ENCODE peak calls at places on chromosomes 12 and 14, in six cellular contexts. W is HCT116, G is SK-N-SH, O is K562, Q is HepG2, D is H1. J is an unnamed sample.

GRCh38 chr14:104441275-104442106 is 138.1 kb upstream of the C14orf180 start:
- DNase-seq in W (no peak), G (peak), O (no peak), Q (no peak), D (no peak), J (no peak)

GRCh38 chr14:90341784-90342183 is 10.0 kb upstream of the NRDE2 start:
- DNase-seq in W (no peak), G (no peak), O (no peak), Q (no peak), D (no peak), J (no peak)

GRCh38 chr12:125683748-125684381 is 618.6 kb downstream of the AACS start:
- DNase-seq in W (no peak), G (peak), O (no peak), Q (peak), D (peak), J (no peak)

GRCh38 chr14:102474934-102475333 is 34.6 kb downstream of the ANKRD9 start:
- DNase-seq in W (no peak), G (no peak), O (no peak), Q (no peak), D (no peak), J (no peak)

GRCh38 chr12:98438826-98439225 is 76.6 kb upstream of the TMPO start:
- DNase-seq in W (no peak), G (no peak), O (no peak), Q (no peak), D (no peak), J (no peak)

GRCh38 chr12:107394693-107395092 is 290.9 kb upstream of the PWP1 start:
- DNase-seq in W (no peak), G (no peak), O (no peak), Q (no peak), D (no peak), J (no peak)

GRCh38 chr14:80638620-80639215 is 302.8 kb downstream of the CEP128 start:
- DNase-seq in W (peak), G (no peak), O (no peak), Q (no peak), D (no peak), J (no peak)

GRCh38 chr14:62017651-62018230 is 255.5 kb downstream of the SNAPC1 start:
- DNase-seq in W (no peak), G (no peak), O (no peak), Q (no peak), D (no peak), J (no peak)

GRCh38 chr12:78959556-78959955 is 95.0 kb downstream of the SYT1 start:
- DNase-seq in W (no peak), G (no peak), O (no peak), Q (no peak), D (no peak), J (no peak)

GRCh38 chr14:100810861-100811461 is 15.0 kb upstream of the MEG3 start:
- DNase-seq in W (no peak), G (no peak), O (no peak), Q (no peak), D (no peak), J (no peak)

GRCh38 chr12:121295123-121295745 is 1.3 kb downstream of the CAMKK2 start:
- DNase-seq in W (no peak), G (peak), O (no peak), Q (peak), D (no peak), J (peak)

GRCh38 chr14:38989917-38990546 is 113.0 kb downstream of the SEC23A start:
- DNase-seq in W (no peak), G (no peak), O (no peak), Q (no peak), D (no peak), J (no peak)

GRCh38 chr12:52525661-52526499 is 5.7 kb upstream of the KRT5 start:
- DNase-seq in W (no peak), G (no peak), O (no peak), Q (no peak), D (no peak), J (no peak)

DNA sequence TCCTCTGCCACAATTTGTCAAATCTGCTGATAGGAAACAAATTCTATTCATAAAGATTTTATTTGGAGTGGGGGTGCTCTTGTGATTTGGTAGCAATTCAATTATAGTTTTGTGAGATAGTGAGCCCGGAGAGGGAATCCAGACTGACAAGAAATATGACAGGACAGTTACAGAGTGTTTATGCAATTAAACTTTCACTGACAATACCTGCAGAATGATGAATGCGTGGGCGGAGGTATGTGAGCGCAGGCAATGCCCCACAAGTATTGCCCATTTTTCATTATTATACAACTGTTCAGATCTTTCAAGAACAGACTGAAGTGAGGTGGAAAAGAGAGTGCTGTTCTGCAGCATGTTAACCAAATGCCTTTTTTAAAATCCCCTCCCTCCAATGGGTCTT is 259.0 kb downstream of the EGLN3 start:
- DNase-seq in W (no peak), G (no peak), O (no peak), Q (no peak), D (no peak), J (no peak)
- TF ChIP-seq JUND in W (no peak), G (no peak), O (no peak), Q (no peak), D (no peak), J (no peak)

DNA sequence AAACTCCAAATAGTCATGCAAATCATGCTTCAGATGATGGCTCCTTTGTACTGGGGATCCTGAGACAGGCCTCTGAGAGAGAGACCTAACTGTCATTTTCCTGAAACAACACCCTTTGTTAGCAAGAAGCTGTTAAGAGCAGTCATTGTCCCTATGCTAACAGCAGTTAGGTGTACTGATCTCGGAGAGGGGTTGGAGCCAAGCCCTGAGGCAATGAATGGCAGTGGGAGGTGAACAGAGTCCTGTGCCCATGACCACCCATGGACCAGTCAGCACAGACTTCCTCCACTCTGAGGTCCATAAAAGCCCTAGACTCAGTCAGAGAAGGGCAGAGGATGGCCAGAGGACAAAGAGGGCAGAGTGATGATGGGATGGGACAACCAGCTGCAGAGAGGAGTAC is 747.6 kb upstream of the LRFN5 start:
- DNase-seq in W (no peak), G (no peak), O (no peak), Q (no peak), D (no peak), J (no peak)
- TF ChIP-seq JUND in W (no peak), G (no peak), O (no peak), Q (no peak), D (no peak), J (no peak)

GRCh38 chr12:9707356-9707755 is 25.5 kb downstream of the CLECL1 start:
- DNase-seq in W (no peak), G (no peak), O (no peak), Q (no peak), D (no peak), J (no peak)
- TF ChIP-seq JUND in W (no peak), G (no peak), O (no peak), Q (no peak), D (no peak), J (no peak)

GRCh38 chr12:2503036-2503435 is 291.7 kb upstream of the FKBP4 start:
- DNase-seq in W (no peak), G (no peak), O (no peak), Q (no peak), D (no peak), J (no peak)

GRCh38 chr12:2503762-2504161 is 291.0 kb upstream of the FKBP4 start:
- DNase-seq in W (no peak), G (no peak), O (peak), Q (no peak), D (no peak), J (no peak)

GRCh38 chr12:2504577-2504976 is 290.2 kb upstream of the FKBP4 start:
- DNase-seq in W (no peak), G (no peak), O (no peak), Q (no peak), D (no peak), J (no peak)

GRCh38 chr12:2498961-2499500 is 295.7 kb upstream of the FKBP4 start:
- DNase-seq in W (no peak), G (no peak), O (no peak), Q (no peak), D (no peak), J (peak)

GRCh38 chr12:2501464-2502181 is 293.1 kb upstream of the FKBP4 start:
- DNase-seq in W (no peak), G (no peak), O (peak), Q (no peak), D (no peak), J (no peak)
- TF ChIP-seq JUND in W (no peak), G (no peak), O (no peak), Q (no peak), D (no peak), J (no peak)

GRCh38 chr12:49622501-49623141 is 740 bp upstream of the PRPF40B start:
- DNase-seq in W (no peak), G (no peak), O (peak), Q (no peak), D (no peak), J (no peak)
- TF ChIP-seq JUND in W (no peak), G (no peak), O (no peak), Q (no peak), D (no peak), J (no peak)

J was measured in T47D.